ENCODE peak calls at places on chromosomes 16 and 17, in seven cellular contexts. V is ascending aorta, T is psoas muscle, K is cardiac muscle cell, A is ovary, N is NT2/D1, D is esophagus squamous epithelium. P is an unnamed sample. For H3K4me1, the result is how much of the 10 kb centered on the place peaks cover.

GRCh38 chr17:72534265-72534664 is 413.4 kb downstream of the SOX9 start:
- DNase-seq in N (no peak), A (no peak), K (no peak), D (no peak), T (no peak), V (no peak), P (no peak)

GRCh38 chr16:80477838-80478237 is 63.0 kb upstream of the DYNLRB2 start:
- DNase-seq in N (no peak), V (no peak), T (no peak), A (no peak), K (no peak), D (no peak), P (no peak)

GRCh38 chr17:29557085-29557697 is 9.6 kb downstream of the ABHD15 start:
- DNase-seq in K (no peak), T (no peak), D (no peak), A (no peak), N (no peak), V (no peak), P (no peak)

GRCh38 chr16:27526169-27526568 is 23.5 kb downstream of the GTF3C1 start:
- DNase-seq in K (peak), A (no peak), N (no peak), D (no peak), T (peak), V (no peak), P (no peak)

GRCh38 chr16:51408357-51408756 is 257.3 kb upstream of the SALL1 start:
- DNase-seq in D (no peak), K (no peak), A (no peak), V (no peak), N (no peak), T (no peak), P (no peak)

GRCh38 chr16:24734382-24734781 is 4.9 kb downstream of the TNRC6A start:
- DNase-seq in T (no peak), V (no peak), K (no peak), N (no peak), A (no peak), D (no peak), P (no peak)

GRCh38 chr17:68515238-68515637 is 3.0 kb downstream of the PRKAR1A start:
- DNase-seq in T (no peak), V (no peak), D (no peak), A (no peak), K (peak), N (no peak), P (no peak)

GRCh38 chr17:50950002-50950877 is 84.1 kb upstream of the TOB1 start:
- DNase-seq in N (peak), T (peak), K (peak), D (peak), A (peak), V (peak), P (peak)

GRCh38 chr16:53053967-53054669 is 673 bp upstream of the CHD9 start:
- DNase-seq in N (no peak), T (peak), V (no peak), A (peak), D (no peak), K (no peak), P (no peak)

GRCh38 chr17:58329808-58330543 is 1.4 kb upstream of the TSPOAP1 start:
- DNase-seq in N (no peak), V (no peak), A (no peak), D (no peak), T (no peak), K (no peak), P (peak)

GRCh38 chr17:42608692-42609181 is 437 bp downstream of the RETREG3 start:
- DNase-seq in V (no peak), D (peak), N (no peak), A (no peak), T (peak), K (no peak), P (no peak)

GRCh38 chr16:87308826-87309225 is 8.4 kb downstream of the C16orf95 start:
- DNase-seq in N (no peak), D (no peak), V (no peak), A (no peak), K (no peak), T (no peak), P (no peak)

GRCh38 chr16:50501986-50502615 is 46.1 kb upstream of the NKD1 start:
- DNase-seq in D (no peak), V (no peak), K (no peak), T (no peak), N (no peak), A (no peak), P (no peak)

GRCh38 chr17:7886227-7887037 is 2.2 kb upstream of the CHD3 start:
- DNase-seq in A (peak), T (no peak), N (no peak), D (no peak), K (peak), V (no peak), P (peak)

GRCh38 chr17:32264140-32264799 is 1.4 kb upstream of the RHBDL3 start:
- DNase-seq in V (no peak), D (no peak), T (no peak), N (no peak), K (no peak), A (no peak), P (no peak)

GRCh38 chr17:6752068-6752909 is 3.6 kb upstream of the XAF1 start:
- DNase-seq in N (no peak), V (peak), K (no peak), D (no peak), A (peak), T (peak), P (no peak)

GRCh38 chr17:55845385-55845784 is 94.5 kb downstream of the PCTP start:
- DNase-seq in A (peak), T (peak), D (no peak), V (peak), K (peak), N (peak), P (no peak)

GRCh38 chr17:14143678-14144077 is 74.4 kb downstream of the COX10 start:
- DNase-seq in A (no peak), K (peak), N (no peak), V (no peak), D (no peak), T (no peak), P (peak)

GRCh38 chr16:6009151-6009550 is 911.6 kb upstream of the EEF2KMT start:
- DNase-seq in N (no peak), T (no peak), A (no peak), V (no peak), D (no peak), K (no peak), P (no peak)

GRCh38 chr16:52863000-52863399 is 189.7 kb downstream of the CHD9NB start:
- DNase-seq in A (no peak), V (no peak), D (no peak), N (no peak), T (no peak), K (no peak), P (no peak)

GRCh38 chr17:63947711-63948330 is 15.7 kb upstream of the CD79B start:
- DNase-seq in A (no peak), V (no peak), T (no peak), K (no peak), N (no peak), D (no peak), P (no peak)

GRCh38 chr16:20901441-20902112 is 1.0 kb downstream of the LYRM1 start:
- DNase-seq in D (no peak), K (peak), N (peak), A (peak), V (peak), T (peak), P (peak)
- H3K4me1 ChIP-seq in D (half or more), K (under half), N (under half), A (under half), V (under half), T (half or more), P (under half)

DNA sequence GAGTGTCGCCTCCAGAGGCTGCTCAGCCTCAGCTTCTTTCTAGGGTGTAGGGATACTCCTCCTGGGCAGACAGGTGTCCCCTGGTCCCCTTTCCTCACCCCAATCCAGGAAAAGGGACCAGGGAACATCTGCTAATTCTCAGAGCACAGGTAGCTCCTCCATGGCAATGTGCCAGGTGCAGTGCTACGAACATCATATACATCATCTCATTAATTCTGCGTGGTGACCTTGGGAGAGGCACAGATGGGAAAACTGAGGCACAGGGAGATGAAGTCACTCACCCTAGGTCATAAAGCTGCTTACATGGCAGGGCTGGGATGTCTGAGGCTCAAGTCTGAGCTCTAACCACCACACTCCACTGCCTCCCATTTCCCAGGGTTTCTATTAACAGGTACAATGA is 11.7 kb downstream of the HDAC5 start:
- DNase-seq in D (no peak), V (no peak), K (no peak), A (no peak), N (no peak), T (no peak), P (no peak)
- H3K4me1 ChIP-seq in D (half or more), V (under half), K (half or more), A (under half), N (under half), T (half or more), P (under half)

GRCh38 chr17:40493697-40494096 is 7.7 kb downstream of the TNS4 start:
- DNase-seq in D (no peak), N (no peak), V (no peak), A (no peak), T (peak), K (no peak), P (no peak)

GRCh38 chr17:40496634-40497420 is 4.6 kb downstream of the TNS4 start:
- DNase-seq in N (no peak), T (no peak), D (no peak), V (no peak), K (no peak), A (no peak), P (no peak)

GRCh38 chr17:40496170-40496569 is 5.3 kb downstream of the TNS4 start:
- DNase-seq in V (no peak), D (no peak), A (no peak), T (no peak), N (no peak), K (no peak), P (no peak)

GRCh38 chr17:40497704-40498103 is 3.7 kb downstream of the TNS4 start:
- DNase-seq in D (no peak), N (no peak), K (no peak), V (no peak), T (no peak), A (no peak), P (no peak)

GRCh38 chr17:40495140-40495539 is 6.3 kb downstream of the TNS4 start:
- DNase-seq in K (no peak), A (no peak), N (no peak), T (no peak), V (no peak), D (no peak), P (no peak)
- H3K4me1 ChIP-seq in K (under half), A (under half), N (under half), T (under half), V (under half), D (half or more), P (under half)

GRCh38 chr17:57091186-57091618 is 6.2 kb downstream of the AKAP1 start:
- DNase-seq in N (no peak), A (no peak), T (peak), K (peak), D (no peak), V (peak), P (no peak)
- H3K4me1 ChIP-seq in N (under half), A (under half), T (half or more), K (under half), D (half or more), V (under half), P (under half)

GRCh38 chr16:23516366-23517137 is 6.3 kb upstream of the GGA2 start:
- DNase-seq in N (no peak), D (no peak), V (no peak), K (no peak), A (no peak), T (no peak), P (no peak)
- H3K4me1 ChIP-seq in N (under half), D (under half), V (under half), K (under half), A (under half), T (under half), P (under half)

GRCh38 chr17:34389343-34389742 is 26.3 kb upstream of the CCL1 start:
- DNase-seq in D (no peak), K (no peak), A (no peak), T (no peak), V (no peak), N (no peak), P (peak)
- H3K4me1 ChIP-seq in D (under half), K (under half), A (under half), T (under half), V (under half), N (under half), P (under half)

DNA sequence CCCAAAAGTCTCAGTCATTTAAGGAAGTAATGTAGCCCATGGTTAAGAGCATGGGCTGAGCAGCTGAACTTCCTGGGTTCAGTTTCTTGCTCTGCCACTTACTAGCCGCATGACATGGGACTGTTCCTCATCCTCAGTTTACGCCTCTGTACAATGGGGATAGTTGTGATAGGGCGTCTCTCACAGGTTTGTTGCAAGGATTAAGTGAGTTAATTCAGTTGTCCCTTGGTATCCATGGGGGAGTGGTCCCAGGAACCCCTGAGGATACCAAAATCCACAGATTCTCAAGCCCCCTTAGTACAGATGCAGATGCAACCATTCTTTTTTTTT is 76.8 kb downstream of the KSR1 start:
- DNase-seq in V (no peak), A (no peak), D (no peak), N (no peak), T (no peak), K (no peak), P (no peak)
- H3K4me1 ChIP-seq in V (under half), A (under half), D (half or more), N (under half), T (under half), K (under half), P (under half)

GRCh38 chr17:40310882-40311391 is 2.0 kb downstream of the RARA start:
- DNase-seq in V (peak), D (no peak), A (no peak), T (no peak), N (no peak), K (no peak), P (no peak)
- H3K4me1 ChIP-seq in V (half or more), D (half or more), A (under half), T (half or more), N (under half), K (half or more), P (under half)